ENCODE peak calls at places on chromosomes 16 and 17, in seven cellular contexts. One of them, this sample, is unnamed.

GRCh38 chr16:11051430-11052079 is 107.2 kb downstream of the CLEC16A start:
- DNase-seq in iris pigment epithelial cell: no peak
- DNase-seq in cardiac fibroblast: no peak
- DNase-seq in MV-4-11: no peak
- DNase-seq in HEK293T: no peak
- DNase-seq in NCI-H1694: no peak
- DNase-seq in activated T-cell treated with anti-CD3 and anti-CD28 coated beads for 1 hour: no peak
- DNase-seq in this sample: no peak

GRCh38 chr17:28117304-28117703 is 74.8 kb downstream of the NLK start:
- DNase-seq in activated T-cell treated with anti-CD3 and anti-CD28 coated beads for 1 hour: no peak
- DNase-seq in HEK293T: no peak
- DNase-seq in MV-4-11: no peak
- DNase-seq in cardiac fibroblast: no peak
- DNase-seq in NCI-H1694: no peak
- DNase-seq in iris pigment epithelial cell: no peak
- DNase-seq in this sample: no peak

GRCh38 chr16:57284206-57284951 is at the start of gene PLLP:
- DNase-seq in HEK293T: peak
- DNase-seq in MV-4-11: no peak
- DNase-seq in NCI-H1694: no peak
- DNase-seq in cardiac fibroblast: no peak
- DNase-seq in activated T-cell treated with anti-CD3 and anti-CD28 coated beads for 1 hour: peak
- DNase-seq in iris pigment epithelial cell: peak
- DNase-seq in this sample: peak

GRCh38 chr16:89052824-89053724 is 40.6 kb upstream of the ACSF3 start:
- DNase-seq in MV-4-11: peak
- DNase-seq in HEK293T: no peak
- DNase-seq in iris pigment epithelial cell: no peak
- DNase-seq in NCI-H1694: no peak
- DNase-seq in activated T-cell treated with anti-CD3 and anti-CD28 coated beads for 1 hour: no peak
- DNase-seq in cardiac fibroblast: no peak
- DNase-seq in this sample: no peak

GRCh38 chr17:18960241-18960665 is 8.3 kb downstream of the SLC5A10 start:
- DNase-seq in activated T-cell treated with anti-CD3 and anti-CD28 coated beads for 1 hour: no peak
- DNase-seq in NCI-H1694: no peak
- DNase-seq in cardiac fibroblast: no peak
- DNase-seq in MV-4-11: no peak
- DNase-seq in HEK293T: no peak
- DNase-seq in iris pigment epithelial cell: no peak
- DNase-seq in this sample: no peak

GRCh38 chr17:41655611-41656111 is 31.3 kb upstream of the KRT17 start:
- DNase-seq in cardiac fibroblast: no peak
- DNase-seq in NCI-H1694: peak
- DNase-seq in MV-4-11: no peak
- DNase-seq in activated T-cell treated with anti-CD3 and anti-CD28 coated beads for 1 hour: no peak
- DNase-seq in HEK293T: no peak
- DNase-seq in iris pigment epithelial cell: no peak
- DNase-seq in this sample: peak

GRCh38 chr17:4201231-4201630 is 58.2 kb downstream of the CYB5D2 start:
- DNase-seq in MV-4-11: no peak
- DNase-seq in NCI-H1694: no peak
- DNase-seq in HEK293T: no peak
- DNase-seq in iris pigment epithelial cell: no peak
- DNase-seq in activated T-cell treated with anti-CD3 and anti-CD28 coated beads for 1 hour: no peak
- DNase-seq in cardiac fibroblast: no peak
- DNase-seq in this sample: no peak

GRCh38 chr16:79599837-79600635 is 501 bp downstream of the MAF start:
- DNase-seq in MV-4-11: no peak
- DNase-seq in cardiac fibroblast: peak
- DNase-seq in iris pigment epithelial cell: peak
- DNase-seq in HEK293T: no peak
- DNase-seq in NCI-H1694: no peak
- DNase-seq in activated T-cell treated with anti-CD3 and anti-CD28 coated beads for 1 hour: no peak
- DNase-seq in this sample: peak

This sample was measured in left kidney.